ENCODE peak calls at places on chromosomes 6 and 20, in eight cellular contexts. A, I, M, N, L, Y, B and J are unnamed samples.
A peak's percentile ranks its signal among the peaks of the same experiment; 100 is the strongest.

GRCh38 chr6:63509652-63510352 is 62.5 kb upstream of the LOC128125822 start:
- DNase-seq in M (no peak), I (peak; percentile 35), L (peak; percentile 73), Y (peak; percentile 68), N (no peak), A (peak; percentile 83), B (no peak), J (no peak)

GRCh38 chr20:51449498-51450220 is 92.9 kb downstream of the NFATC2 start:
- DNase-seq in Y (peak; percentile 14), M (no peak), L (no peak), A (no peak), B (no peak), I (no peak), N (no peak), J (no peak)

GRCh38 chr6:71421611-71422010 is 133.0 kb downstream of the OGFRL1 start:
- DNase-seq in Y (no peak), B (no peak), N (no peak), M (no peak), I (no peak), L (no peak), A (no peak), J (no peak)

GRCh38 chr20:58740356-58741308 is 48.0 kb downstream of the NPEPL1 start:
- DNase-seq in I (no peak), L (peak; percentile 10), Y (no peak), N (no peak), B (no peak), A (no peak), M (no peak), J (no peak)

GRCh38 chr6:7604003-7604402 is 14.0 kb downstream of the SNRNP48 start:
- DNase-seq in Y (no peak), I (no peak), N (no peak), A (no peak), B (no peak), M (no peak), L (no peak), J (no peak)

GRCh38 chr20:32127347-32127746 is 17.8 kb downstream of the TM9SF4 start:
- DNase-seq in M (no peak), I (no peak), B (no peak), L (no peak), A (no peak), Y (no peak), N (no peak), J (no peak)

GRCh38 chr20:52098186-52098585 is 93.4 kb downstream of the ZFP64 start:
- DNase-seq in Y (no peak), L (no peak), A (no peak), N (no peak), I (no peak), B (no peak), M (no peak), J (no peak)

GRCh38 chr20:58374906-58375760 is 13.9 kb upstream of the VAPB start:
- DNase-seq in L (no peak), B (no peak), I (peak; percentile 68), N (no peak), A (no peak), Y (no peak), M (no peak), J (no peak)

GRCh38 chr20:50670126-50670862 is 21.0 kb downstream of the RIPOR3 start:
- DNase-seq in Y (no peak), M (no peak), L (no peak), B (no peak), A (peak; percentile 36), N (no peak), I (peak; percentile 31), J (no peak)

GRCh38 chr6:169189227-169189626 is 64.4 kb downstream of the THBS2 start:
- DNase-seq in N (no peak), A (no peak), I (no peak), M (no peak), L (no peak), B (no peak), Y (no peak), J (no peak)

GRCh38 chr6:169190144-169190584 is 63.5 kb downstream of the THBS2 start:
- DNase-seq in B (peak; percentile 54), M (no peak), I (peak; percentile 89), N (no peak), L (no peak), Y (peak; percentile 87), A (no peak), J (no peak)

GRCh38 chr6:169186496-169187169 is 67.0 kb downstream of the THBS2 start:
- DNase-seq in A (no peak), L (no peak), M (peak; percentile 21), Y (no peak), B (no peak), I (no peak), N (no peak), J (no peak)

GRCh38 chr6:169189686-169190085 is 64.0 kb downstream of the THBS2 start:
- DNase-seq in M (no peak), A (no peak), L (no peak), B (no peak), N (no peak), Y (no peak), I (peak; percentile 26), J (no peak)

DNA sequence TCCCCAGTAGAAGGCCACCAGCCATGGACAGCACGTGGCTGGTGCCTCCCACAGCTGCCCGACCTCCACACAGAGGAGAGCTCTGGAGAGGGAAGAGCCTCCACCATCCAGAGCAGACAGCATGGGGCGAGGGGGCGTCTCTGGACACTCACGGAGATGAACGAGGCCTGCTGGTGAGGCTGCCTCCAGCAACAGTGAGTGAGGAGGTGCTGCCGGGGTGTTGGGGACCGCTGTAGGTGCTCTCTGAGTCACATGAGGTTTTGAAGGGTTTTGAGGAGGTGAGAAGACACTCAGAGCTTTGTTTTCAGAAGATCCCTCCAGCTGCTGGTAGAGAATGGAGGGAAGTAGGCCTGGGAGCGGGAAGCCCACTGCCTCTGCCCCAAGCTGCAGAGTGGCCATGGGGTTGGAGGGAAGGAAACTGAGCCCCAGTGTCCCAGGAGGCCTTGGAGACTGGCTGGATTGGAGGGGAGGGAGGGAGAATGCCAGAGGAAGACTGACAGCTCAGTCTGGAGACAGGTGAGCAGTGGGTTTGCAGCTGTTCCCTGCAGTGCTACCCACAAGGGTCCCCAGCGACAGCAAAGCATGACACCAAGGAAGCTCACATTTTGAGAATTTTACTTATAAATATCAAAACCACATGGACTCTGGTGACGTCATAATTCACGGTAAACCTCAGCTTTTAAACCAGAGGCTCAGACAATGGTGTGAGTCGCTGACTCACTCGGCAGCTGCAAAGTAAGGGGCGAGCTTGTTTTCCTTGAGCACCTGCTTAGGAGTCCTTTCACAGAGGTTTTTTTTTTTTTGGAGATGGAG is 65.4 kb downstream of the THBS2 start:
- DNase-seq in M (peak; percentile 3), Y (no peak), A (no peak), B (no peak), L (no peak), I (peak; percentile 100), N (no peak), J (no peak)
- H3K27ac ChIP-seq in M (no peak overlapping the region), Y (no peak overlapping the region), A (no peak overlapping the region), B (no peak overlapping the region), L (no peak overlapping the region), I (peak overlapping the region; percentile 0), N (no peak overlapping the region), J (no peak overlapping the region)

GRCh38 chr6:160068346-160068745 is 53.3 kb upstream of the SLC22A1 start:
- DNase-seq in Y (no peak), I (no peak), N (no peak), M (no peak), A (no peak), B (no peak), L (no peak), J (no peak)
- H3K36me3 ChIP-seq in Y (peaks cover 94% of the 10 kb centered on the region), I (peaks cover 74% of the 10 kb centered on the region), N (peaks cover 74% of the 10 kb centered on the region), M (peaks cover 56% of the 10 kb centered on the region), A (peaks cover 73% of the 10 kb centered on the region), B (peaks cover 100% of the 10 kb centered on the region), L (peaks cover 12% of the 10 kb centered on the region), J (peaks cover 48% of the 10 kb centered on the region)

GRCh38 chr6:157386023-157386422 is 5.0 kb downstream of the ZDHHC14 start:
- DNase-seq in M (no peak), B (no peak), Y (no peak), N (no peak), I (no peak), L (no peak), A (no peak), J (no peak)

GRCh38 chr6:157380779-157381561 is at the start of gene ZDHHC14:
- DNase-seq in I (peak; percentile 80), N (peak; percentile 89), L (peak; percentile 93), Y (peak; percentile 96), M (peak; percentile 86), A (peak; percentile 87), B (peak; percentile 82), J (no peak)

GRCh38 chr6:157385482-157385881 is 4.5 kb downstream of the ZDHHC14 start:
- DNase-seq in N (no peak), I (no peak), L (no peak), B (no peak), M (no peak), Y (no peak), A (no peak), J (no peak)

GRCh38 chr6:157381631-157382621 is 936 bp downstream of the ZDHHC14 start:
- DNase-seq in M (peak; percentile 49), I (peak; percentile 47), L (peak; percentile 68), N (peak; percentile 48), Y (peak; percentile 77), A (peak; percentile 52), B (peak; percentile 45), J (no peak)

DNA sequence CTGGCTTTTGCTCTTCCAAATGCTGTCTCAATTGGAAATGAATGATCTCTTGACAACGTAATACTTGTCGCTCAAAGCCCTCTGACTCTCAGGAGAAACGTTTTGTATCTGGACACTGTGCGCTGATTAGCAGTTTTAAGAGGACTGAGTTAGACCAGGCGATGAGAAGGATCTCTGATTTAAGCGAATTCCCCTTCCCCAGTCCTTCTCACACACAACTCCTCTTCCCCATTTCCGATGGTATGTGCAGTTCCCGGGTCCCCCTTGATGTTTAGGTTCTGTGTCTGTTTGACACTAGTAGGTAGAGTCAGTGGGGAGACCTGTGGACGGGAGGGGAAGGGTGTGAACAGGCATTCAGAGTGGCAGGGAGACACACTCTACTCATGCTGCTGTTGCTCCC is 2.5 kb downstream of the ZDHHC14 start:
- DNase-seq in M (no peak), Y (no peak), A (no peak), L (no peak), B (no peak), N (no peak), I (no peak), J (no peak)
- H3K4me3 ChIP-seq in M (no peak overlapping the region), Y (no peak overlapping the region), A (peak overlapping the region; percentile 99), L (no peak overlapping the region), B (no peak overlapping the region), N (no peak overlapping the region), I (no peak overlapping the region), J (no peak overlapping the region)

GRCh38 chr6:154246723-154247118 is 109.9 kb downstream of the IPCEF1 start:
- DNase-seq in N (no peak), L (no peak), M (no peak), I (no peak), Y (no peak), A (no peak), B (no peak), J (no peak)

GRCh38 chr6:154245542-154245941 is 111.1 kb downstream of the IPCEF1 start:
- DNase-seq in B (no peak), A (no peak), Y (no peak), N (no peak), M (no peak), L (no peak), I (no peak), J (no peak)

GRCh38 chr6:154243793-154244768 is 112.5 kb downstream of the IPCEF1 start:
- DNase-seq in A (no peak), B (no peak), M (no peak), Y (no peak), L (no peak), I (no peak), N (no peak), J (no peak)

GRCh38 chr6:154249499-154250298 is 106.9 kb downstream of the IPCEF1 start:
- DNase-seq in L (no peak), M (peak; percentile 68), N (peak; percentile 78), A (no peak), Y (no peak), I (no peak), B (no peak), J (no peak)

GRCh38 chr6:154247119-154247814 is 109.3 kb downstream of the IPCEF1 start:
- DNase-seq in L (no peak), B (no peak), Y (no peak), I (no peak), A (no peak), N (peak; percentile 58), M (peak; percentile 60), J (no peak)
- H3K27ac ChIP-seq in L (peak overlapping the region; percentile 11), B (peak overlapping the region; percentile 21), Y (no peak overlapping the region), I (no peak overlapping the region), A (peak overlapping the region; percentile 7), N (peak overlapping the region; percentile 87), M (peak overlapping the region; percentile 72), J (peak overlapping the region; percentile 88)